ENCODE peak calls at places on chromosomes 12 and 14, in six cellular contexts. K is body of pancreas, G is endothelial cell of umbilical vein, J is HCT116, M is neuronal stem cell, R is sigmoid colon. U is an unnamed sample. For H3K27me3, the result is how much of the 10 kb centered on the place peaks cover.

GRCh38 chr14:54606178-54606577 is 39.2 kb downstream of the SAMD4A start:
- DNase-seq in K (no peak), G (no peak), J (no peak), M (no peak), R (no peak), U (no peak)

GRCh38 chr12:46492471-46493351 is 120.1 kb upstream of the SLC38A2 start:
- DNase-seq in K (peak), G (peak), J (peak), M (no peak), R (no peak), U (no peak)

GRCh38 chr12:32566663-32567634 is 112.2 kb upstream of the DNM1L start:
- DNase-seq in K (no peak), G (peak), J (no peak), M (no peak), R (no peak), U (no peak)

GRCh38 chr12:56308714-56309113 is 7.1 kb downstream of the CNPY2 start:
- DNase-seq in K (no peak), G (no peak), J (no peak), M (no peak), R (no peak), U (no peak)

GRCh38 chr14:67729072-67729561 is 27.4 kb downstream of the RDH12 start:
- DNase-seq in K (peak), G (no peak), J (no peak), M (no peak), R (no peak), U (no peak)

GRCh38 chr12:6302621-6303020 is 7.9 kb upstream of the PLEKHG6 start:
- DNase-seq in K (no peak), G (no peak), J (no peak), M (no peak), R (no peak), U (no peak)

GRCh38 chr14:105588236-105588860 is 62.0 kb downstream of the TMEM121 start:
- DNase-seq in K (no peak), G (no peak), J (no peak), M (no peak), R (no peak), U (no peak)

GRCh38 chr12:111384596-111384995 is 15.7 kb upstream of the PHETA1 start:
- DNase-seq in K (no peak), G (no peak), J (no peak), M (no peak), R (no peak), U (no peak)

GRCh38 chr12:108403952-108404351 is 64.8 kb upstream of the CMKLR1 start:
- DNase-seq in K (no peak), G (no peak), J (no peak), M (no peak), R (no peak), U (no peak)

GRCh38 chr12:80821513-80822000 is 104.8 kb downstream of the MYF5 start:
- DNase-seq in K (no peak), G (no peak), J (no peak), M (peak), R (no peak), U (no peak)

GRCh38 chr12:92987362-92987761 is 58.3 kb upstream of the EEA1 start:
- DNase-seq in K (peak), G (peak), J (peak), M (peak), R (no peak), U (peak)

GRCh38 chr14:53532871-53533270 is 379.7 kb upstream of the DDHD1 start:
- DNase-seq in K (no peak), G (no peak), J (no peak), M (no peak), R (no peak), U (no peak)

GRCh38 chr12:104604070-104604994 is 147.6 kb downstream of the CHST11 start:
- DNase-seq in K (peak), G (peak), J (peak), M (no peak), R (peak), U (no peak)

GRCh38 chr12:88925370-88925915 is 345.2 kb upstream of the KITLG start:
- DNase-seq in K (no peak), G (no peak), J (no peak), M (no peak), R (no peak), U (no peak)

GRCh38 chr14:30193791-30194407 is 266.3 kb upstream of the PRKD1 start:
- DNase-seq in K (no peak), G (no peak), J (no peak), M (no peak), R (no peak), U (no peak)

GRCh38 chr12:52243774-52244614 is 11.0 kb downstream of the KRT7 start:
- DNase-seq in K (peak), G (peak), J (no peak), M (no peak), R (peak), U (no peak)

GRCh38 chr12:128852885-128853284 is 393 bp upstream of the GLT1D1 start:
- DNase-seq in K (no peak), G (no peak), J (no peak), M (no peak), R (peak), U (no peak)

GRCh38 chr12:31999692-32000091 is 40.5 kb downstream of the RESF1 start:
- DNase-seq in K (no peak), G (no peak), J (no peak), M (no peak), R (no peak), U (no peak)

GRCh38 chr12:126663304-126664094 is 1598.3 kb downstream of the AACS start:
- DNase-seq in K (peak), G (no peak), J (peak), M (peak), R (no peak), U (peak)

GRCh38 chr12:56565510-56566101 is 44.0 kb downstream of the RBMS2 start:
- DNase-seq in K (peak), G (peak), J (no peak), M (no peak), R (peak), U (no peak)

GRCh38 chr12:19778822-19779221 is 339.5 kb downstream of the AEBP2 start:
- DNase-seq in K (no peak), G (peak), J (no peak), M (no peak), R (no peak), U (no peak)

GRCh38 chr12:65742481-65742971 is 81.8 kb upstream of the HMGA2 start:
- DNase-seq in K (no peak), G (peak), J (no peak), M (peak), R (no peak), U (no peak)

GRCh38 chr14:69657961-69658360 is 46.6 kb downstream of the SUSD6 start:
- DNase-seq in K (peak), G (no peak), J (no peak), M (no peak), R (no peak), U (no peak)

GRCh38 chr14:77654001-77654431 is 37.6 kb upstream of the SPTLC2 start:
- DNase-seq in K (peak), G (no peak), J (no peak), M (peak), R (no peak), U (no peak)

GRCh38 chr14:37598085-37598972 is 2.9 kb downstream of the TTC6 start:
- DNase-seq in K (no peak), G (no peak), J (no peak), M (no peak), R (no peak), U (no peak)

GRCh38 chr14:61472025-61472672 is 150.8 kb downstream of the PRKCH start:
- DNase-seq in K (no peak), G (peak), J (no peak), M (no peak), R (no peak), U (no peak)

GRCh38 chr12:104526751-104527150 is 70.0 kb downstream of the CHST11 start:
- DNase-seq in K (no peak), G (no peak), J (no peak), M (no peak), R (no peak), U (no peak)

GRCh38 chr12:59472273-59472672 is 123.6 kb upstream of the SLC16A7 start:
- DNase-seq in K (no peak), G (no peak), J (no peak), M (no peak), R (no peak), U (no peak)

GRCh38 chr14:95507174-95507573 is 9.3 kb downstream of the SYNE3 start:
- DNase-seq in K (peak), G (peak), J (no peak), M (no peak), R (peak), U (no peak)

GRCh38 chr12:118645219-118645618 is 268.9 kb downstream of the SUDS3 start:
- DNase-seq in K (peak), G (no peak), J (no peak), M (peak), R (no peak), U (no peak)

GRCh38 chr12:11823043-11823442 is 173.6 kb downstream of the ETV6 start:
- DNase-seq in K (no peak), G (no peak), J (no peak), M (no peak), R (no peak), U (no peak)

GRCh38 chr12:48572326-48572725 is 2.5 kb upstream of the LALBA start:
- DNase-seq in K (no peak), G (peak), J (no peak), M (no peak), R (no peak), U (no peak)

GRCh38 chr12:101862245-101862644 is 15.1 kb upstream of the DRAM1 start:
- DNase-seq in K (no peak), G (no peak), J (no peak), M (no peak), R (no peak), U (peak)

GRCh38 chr14:50335989-50336391 is 23.9 kb downstream of the DMAC2L start:
- DNase-seq in K (peak), G (peak), J (no peak), M (no peak), R (no peak), U (no peak)

GRCh38 chr14:32620303-32620702 is 291.2 kb downstream of the AKAP6 start:
- DNase-seq in K (no peak), G (no peak), J (no peak), M (no peak), R (no peak), U (no peak)

DNA sequence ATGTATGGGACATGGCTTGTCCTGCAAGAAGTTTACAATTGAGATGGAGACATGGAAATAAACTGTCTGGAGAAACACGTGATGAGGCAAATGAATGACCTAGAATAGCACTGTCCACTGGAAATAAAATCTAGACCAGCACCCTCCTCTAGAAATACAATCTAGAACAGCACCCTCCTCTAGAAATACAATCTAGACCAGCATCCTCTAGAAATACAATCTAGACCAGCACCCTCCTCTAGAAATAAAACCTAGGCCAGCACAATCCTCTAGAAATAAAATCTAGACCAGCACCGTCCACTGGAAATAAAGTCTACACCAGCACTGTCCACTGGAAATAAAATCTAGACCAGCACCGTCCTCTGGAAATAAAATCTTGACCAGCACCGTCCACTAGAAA is 69.2 kb upstream of the RFLNA start:
- DNase-seq in K (no peak), G (no peak), J (no peak), M (no peak), R (no peak), U (no peak)
- H3K27me3 ChIP-seq in K (under half), G (under half), J (under half), M (under half), R (under half), U (under half)

GRCh38 chr14:34951286-34951685 is 31.5 kb upstream of the SRP54 start:
- DNase-seq in K (no peak), G (no peak), J (no peak), M (no peak), R (no peak), U (no peak)
- H3K4me3 ChIP-seq in K (no peak), G (no peak), J (no peak), M (no peak), R (no peak), U (no peak)

GRCh38 chr14:24849471-24849870 is 200.5 kb downstream of the STXBP6 start:
- DNase-seq in K (no peak), G (no peak), J (no peak), M (no peak), R (no peak), U (no peak)
- H3K27me3 ChIP-seq in K (under half), G (under half), J (under half), M (under half), R (under half), U (under half)

GRCh38 chr12:119804011-119804641 is 73.0 kb downstream of the CIT start:
- DNase-seq in K (peak), G (peak), J (peak), M (peak), R (peak), U (no peak)
- H3K4me3 ChIP-seq in K (no peak), G (no peak), J (no peak), M (peak), R (no peak), U (no peak)

DNA sequence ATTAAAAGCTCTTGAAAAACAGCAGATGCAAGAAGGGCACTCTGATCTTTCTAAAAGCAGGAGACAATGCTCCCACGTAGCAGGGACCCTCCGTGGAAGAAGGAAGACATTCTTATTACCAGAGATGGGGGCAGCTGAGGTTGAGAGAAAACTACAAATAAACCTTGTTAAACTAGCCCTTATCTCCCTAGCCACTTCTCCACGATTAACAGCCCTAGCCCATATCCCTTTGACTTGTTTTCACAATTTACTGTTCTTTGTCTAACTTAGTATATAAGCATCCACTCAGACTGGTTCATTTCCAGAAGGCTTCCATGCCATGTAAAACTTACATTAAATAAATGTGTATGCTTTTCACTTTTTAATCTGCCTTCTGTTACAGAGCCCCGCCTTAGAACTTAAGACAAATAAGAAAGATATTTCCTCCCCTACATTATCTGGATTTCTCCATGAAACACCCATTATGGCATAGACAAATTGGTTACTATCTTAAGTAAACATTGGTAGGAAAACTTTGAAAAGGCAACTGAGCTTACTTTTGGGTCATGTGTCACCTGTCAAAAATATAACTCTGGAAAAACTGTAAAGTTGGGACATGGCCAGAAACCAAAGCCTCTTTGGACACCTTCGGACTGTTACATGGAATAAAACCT is 4.8 kb upstream of the RNASE1 start:
- DNase-seq in K (no peak), G (peak), J (no peak), M (no peak), R (no peak), U (no peak)
- H3K27me3 ChIP-seq in K (under half), G (under half), J (under half), M (under half), R (under half), U (under half)

DNA sequence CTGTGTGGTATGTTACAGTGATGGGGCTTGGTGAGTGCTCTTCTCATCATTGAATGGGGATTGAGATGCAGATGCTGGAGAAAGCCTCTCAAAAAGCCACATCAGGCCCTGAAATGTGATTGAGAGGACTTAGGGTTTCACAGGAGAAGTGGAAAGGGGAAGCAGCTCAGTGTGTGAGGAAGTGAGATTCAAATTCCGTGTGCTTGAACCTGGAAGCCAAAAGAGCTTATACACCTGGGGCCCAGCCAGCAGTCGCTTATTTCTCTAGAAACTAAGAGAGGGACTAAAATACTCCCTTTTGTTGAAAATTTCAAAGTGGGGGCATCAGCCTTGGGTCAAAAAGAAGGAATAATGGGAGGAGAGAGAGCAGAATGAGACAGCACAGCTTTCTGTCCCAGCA is 39.1 kb upstream of the GZMB start:
- DNase-seq in K (no peak), G (no peak), J (no peak), M (no peak), R (no peak), U (no peak)
- H3K4me3 ChIP-seq in K (no peak), G (no peak), J (no peak), M (no peak), R (no peak), U (no peak)

GRCh38 chr12:57735952-57736742 is 2.4 kb downstream of the AGAP2 start:
- DNase-seq in K (peak), G (no peak), J (no peak), M (no peak), R (no peak), U (no peak)

GRCh38 chr12:57733928-57734327 is 4.6 kb downstream of the AGAP2 start:
- DNase-seq in K (no peak), G (no peak), J (no peak), M (no peak), R (no peak), U (no peak)

GRCh38 chr12:57734586-57734985 is 4.0 kb downstream of the AGAP2 start:
- DNase-seq in K (no peak), G (no peak), J (no peak), M (no peak), R (no peak), U (no peak)

GRCh38 chr12:57736743-57737466 is 1.6 kb downstream of the AGAP2 start:
- DNase-seq in K (no peak), G (no peak), J (no peak), M (no peak), R (no peak), U (no peak)

GRCh38 chr12:57735198-57735855 is 3.2 kb downstream of the AGAP2 start:
- DNase-seq in K (no peak), G (no peak), J (no peak), M (no peak), R (no peak), U (no peak)
- H3K27me3 ChIP-seq in K (under half), G (half or more), J (under half), M (under half), R (half or more), U (under half)

GRCh38 chr14:102811971-102812370 is 34.7 kb downstream of the TRAF3 start:
- DNase-seq in K (no peak), G (no peak), J (no peak), M (no peak), R (no peak), U (no peak)

GRCh38 chr14:102809870-102810269 is 32.6 kb downstream of the TRAF3 start:
- DNase-seq in K (no peak), G (no peak), J (no peak), M (no peak), R (no peak), U (no peak)

GRCh38 chr14:102813691-102814090 is 36.4 kb downstream of the TRAF3 start:
- DNase-seq in K (no peak), G (no peak), J (no peak), M (no peak), R (no peak), U (peak)

GRCh38 chr14:102810523-102810922 is 33.3 kb downstream of the TRAF3 start:
- DNase-seq in K (no peak), G (no peak), J (no peak), M (no peak), R (no peak), U (no peak)

DNA sequence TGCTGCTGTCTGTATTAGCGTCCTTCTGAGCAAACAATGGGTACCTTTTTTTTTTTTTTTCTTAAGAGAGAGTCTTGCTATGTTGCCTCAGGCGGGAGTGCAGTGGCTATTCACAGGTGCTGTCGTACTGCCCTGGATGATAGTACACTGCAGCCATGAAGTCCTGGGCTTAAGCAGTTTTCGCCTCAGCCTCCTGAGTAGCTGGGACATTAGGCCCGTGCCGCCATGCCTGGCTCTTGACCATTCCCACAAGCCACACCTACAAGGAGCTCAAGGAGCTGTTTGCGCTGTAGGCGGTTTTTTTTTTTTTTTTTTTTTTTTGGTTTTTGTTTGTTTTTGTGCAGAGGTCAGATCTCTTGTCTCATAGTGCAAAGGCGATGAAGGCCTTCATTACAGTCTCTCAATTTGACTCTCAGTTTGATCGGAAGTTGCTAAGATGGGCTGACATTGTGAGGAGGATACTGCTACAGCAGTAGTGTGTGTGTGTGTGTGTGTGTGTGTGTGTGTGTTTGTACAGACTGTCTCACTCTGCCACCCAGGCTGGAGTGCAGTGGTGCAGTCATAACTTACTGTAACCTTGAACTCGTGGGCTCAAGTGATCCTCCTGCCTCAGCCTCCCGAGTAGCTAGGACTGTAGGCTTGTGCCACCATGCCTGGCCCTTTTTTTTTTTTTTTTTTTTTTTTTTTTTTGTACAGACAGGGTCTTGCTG is 34.2 kb downstream of the TRAF3 start:
- DNase-seq in K (no peak), G (no peak), J (no peak), M (no peak), R (no peak), U (peak)
- H3K4me3 ChIP-seq in K (no peak), G (no peak), J (no peak), M (no peak), R (no peak), U (no peak)

U was measured in HAP-1.